ENCODE peak calls at places on chromosomes 13 and 19, in six cellular contexts. R, D, Z, L, C and A are unnamed samples.

GRCh38 chr13:75181906-75182305 is 300.1 kb downstream of the TBC1D4 start:
- DNase-seq in R (no peak), D (no peak), Z (no peak), L (peak), C (no peak), A (no peak)

GRCh38 chr19:42066075-42066754 is 3.8 kb downstream of the GRIK5 start:
- DNase-seq in R (no peak), D (no peak), Z (no peak), L (no peak), C (peak), A (no peak)

GRCh38 chr19:34662919-34663318 is 14.0 kb downstream of the SCGB2B2 start:
- DNase-seq in R (no peak), D (no peak), Z (no peak), L (peak), C (peak), A (no peak)

GRCh38 chr19:49165111-49165750 is 7.6 kb downstream of the TRPM4 start:
- DNase-seq in R (no peak), D (peak), Z (peak), L (peak), C (no peak), A (no peak)

GRCh38 chr13:105940882-105941281 is 594.6 kb downstream of the EFNB2 start:
- DNase-seq in R (no peak), D (no peak), Z (no peak), L (no peak), C (no peak), A (no peak)

GRCh38 chr19:33269016-33269415 is 33.3 kb downstream of the CEBPA start:
- DNase-seq in R (no peak), D (no peak), Z (no peak), L (no peak), C (no peak), A (no peak)

GRCh38 chr13:44879452-44880058 is 109.7 kb downstream of the NUFIP1 start:
- DNase-seq in R (no peak), D (peak), Z (peak), L (peak), C (no peak), A (no peak)

GRCh38 chr13:109567315-109567714 is 219.1 kb downstream of the IRS2 start:
- DNase-seq in R (no peak), D (no peak), Z (no peak), L (no peak), C (no peak), A (no peak)

GRCh38 chr13:102580552-102581169 is 16.1 kb upstream of the TPP2 start:
- DNase-seq in R (no peak), D (no peak), Z (no peak), L (peak), C (peak), A (no peak)

GRCh38 chr13:78657699-78658629 is 991 bp downstream of the OBI1 start:
- DNase-seq in R (no peak), D (no peak), Z (no peak), L (peak), C (no peak), A (no peak)

GRCh38 chr13:24746618-24747247 is 17.2 kb upstream of the RNF17 start:
- DNase-seq in R (no peak), D (no peak), Z (no peak), L (no peak), C (no peak), A (no peak)

GRCh38 chr13:23268441-23268840 is 87.7 kb downstream of the SGCG start:
- DNase-seq in R (no peak), D (no peak), Z (no peak), L (no peak), C (no peak), A (no peak)

GRCh38 chr13:111152836-111153235 is 37.7 kb downstream of the ARHGEF7 start:
- DNase-seq in R (no peak), D (no peak), Z (no peak), L (no peak), C (no peak), A (no peak)

GRCh38 chr13:33087790-33088189 is 71.6 kb downstream of the KL start:
- DNase-seq in R (no peak), D (no peak), Z (no peak), L (peak), C (no peak), A (no peak)

GRCh38 chr19:40241809-40242384 is 15.4 kb upstream of the CCNP start:
- DNase-seq in R (no peak), D (no peak), Z (no peak), L (peak), C (no peak), A (no peak)
- TF ChIP-seq POLR2AphosphoS5 in R (no peak), D (peak), Z (no peak), L (peak), C (no peak), A (no peak)

GRCh38 chr19:30593975-30594925 is 222.1 kb downstream of the ZNF536 start:
- DNase-seq in R (peak), D (no peak), Z (no peak), L (no peak), C (no peak), A (no peak)
- TF ChIP-seq POLR2AphosphoS5 in R (no peak), D (no peak), Z (no peak), L (no peak), C (no peak), A (no peak)

GRCh38 chr13:51935326-51936171 is 73.8 kb downstream of the CCDC70 start:
- DNase-seq in R (peak), D (no peak), Z (peak), L (no peak), C (peak), A (no peak)

GRCh38 chr13:51932231-51932630 is 70.5 kb downstream of the CCDC70 start:
- DNase-seq in R (no peak), D (no peak), Z (no peak), L (no peak), C (no peak), A (no peak)

GRCh38 chr13:51934461-51935087 is 72.8 kb downstream of the CCDC70 start:
- DNase-seq in R (no peak), D (no peak), Z (no peak), L (no peak), C (no peak), A (no peak)

GRCh38 chr13:51931606-51932005 is 69.8 kb downstream of the CCDC70 start:
- DNase-seq in R (no peak), D (no peak), Z (no peak), L (no peak), C (no peak), A (no peak)

DNA sequence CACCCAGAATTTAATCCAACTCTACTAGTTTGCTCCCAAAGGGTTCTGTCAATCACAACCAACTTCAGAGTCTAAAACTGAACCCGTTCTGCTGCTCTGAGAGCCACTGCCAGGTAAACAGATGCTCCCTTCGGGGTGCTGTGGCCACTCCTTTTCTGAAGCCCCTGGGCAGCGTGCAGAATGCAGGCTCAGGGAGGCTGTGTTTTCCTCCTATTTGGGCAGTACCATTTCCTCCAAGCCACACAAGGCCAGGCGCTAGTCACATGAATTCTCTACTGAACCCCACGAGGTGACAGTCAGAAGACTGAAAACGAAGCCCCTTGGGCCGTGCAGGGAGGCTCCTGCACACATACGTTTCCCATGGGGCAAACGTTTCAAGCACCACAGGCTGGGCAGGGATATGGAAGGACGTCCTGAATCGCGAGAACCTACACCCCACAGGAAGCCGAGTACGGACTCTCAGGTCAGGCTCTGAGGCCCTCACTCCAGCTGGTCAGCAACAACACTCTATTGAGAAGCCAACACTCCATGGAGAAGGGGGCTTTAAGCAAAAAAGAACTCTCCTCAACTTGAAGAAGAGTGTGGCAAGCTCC is 71.8 kb downstream of the CCDC70 start:
- DNase-seq in R (no peak), D (no peak), Z (no peak), L (no peak), C (no peak), A (no peak)
- TF ChIP-seq POLR2AphosphoS5 in R (no peak), D (no peak), Z (no peak), L (no peak), C (no peak), A (no peak)

GRCh38 chr13:40348096-40348679 is 318.3 kb downstream of the FOXO1 start:
- DNase-seq in R (no peak), D (no peak), Z (no peak), L (no peak), C (no peak), A (no peak)
- TF ChIP-seq POLR2AphosphoS5 in R (no peak), D (no peak), Z (no peak), L (no peak), C (no peak), A (no peak)

DNA sequence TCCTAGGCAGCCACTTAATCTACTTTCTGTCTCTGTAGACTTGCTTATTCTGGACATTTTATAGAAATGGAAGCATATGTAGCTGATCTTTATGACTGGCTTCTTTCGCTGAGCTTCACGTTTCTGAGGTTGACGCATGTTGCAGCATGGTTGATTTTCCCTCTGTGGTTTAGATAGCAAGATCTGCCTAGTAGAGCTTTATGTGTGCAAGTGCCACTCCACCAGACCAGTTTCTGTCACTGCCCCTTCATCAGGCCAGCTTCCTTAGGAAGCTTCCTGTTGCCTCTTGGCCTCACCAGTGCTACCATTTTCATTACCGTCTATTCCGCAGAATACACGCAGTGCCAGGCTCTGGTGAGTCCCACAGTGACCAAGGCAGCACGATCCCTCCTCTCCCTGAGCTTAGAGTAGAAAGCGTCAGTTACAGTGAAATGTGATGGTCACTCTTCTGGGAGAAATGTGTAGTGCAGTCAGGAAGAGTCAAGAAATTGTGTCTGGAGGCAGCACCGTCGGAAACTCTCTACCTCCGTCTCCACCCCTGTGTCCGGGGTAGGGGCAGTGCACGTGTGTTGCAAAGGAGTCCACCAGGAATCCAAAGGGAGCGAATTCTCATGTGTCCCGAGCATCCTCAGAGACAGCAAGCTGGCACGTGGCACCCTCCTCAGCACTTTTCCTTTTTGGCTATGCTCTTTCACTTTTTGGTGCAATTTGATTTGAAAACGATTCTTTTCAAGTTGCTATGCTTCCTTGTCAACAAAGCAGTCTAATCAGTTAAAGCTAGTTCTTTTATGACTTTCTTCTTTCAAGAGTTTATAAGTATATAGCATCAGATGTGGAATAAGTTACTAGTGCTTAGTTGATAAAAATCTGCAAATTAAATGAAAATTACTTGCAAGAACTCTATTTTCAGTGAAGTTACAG is 45.4 kb upstream of the GPR183 start:
- DNase-seq in R (no peak), D (no peak), Z (no peak), L (no peak), C (no peak), A (no peak)
- TF ChIP-seq POLR2AphosphoS5 in R (no peak), D (no peak), Z (no peak), L (no peak), C (no peak), A (no peak)